ENCODE peak calls at places on chromosome 11, in seven cellular contexts. V, J, M, E, G, I and R are unnamed samples.

GRCh38 chr11:65172600-65172999 is 2.6 kb downstream of the SPDYC start:
- DNase-seq in J (no peak), I (no peak), V (no peak), M (no peak), E (no peak), G (no peak), R (no peak)

GRCh38 chr11:129375731-129376657 is at the start of gene BARX2:
- DNase-seq in M (peak; percentile 92), V (no peak), I (peak; percentile 75), J (no peak), G (no peak), E (peak; percentile 87), R (peak; percentile 82)

GRCh38 chr11:38339835-38340440 is 1741.9 kb upstream of the RAG2 start:
- DNase-seq in J (no peak), E (no peak), I (no peak), M (no peak), V (no peak), G (no peak), R (no peak)

GRCh38 chr11:46948378-46949131 is 12.0 kb downstream of the CSTPP1 start:
- DNase-seq in E (no peak), I (no peak), J (no peak), M (no peak), V (no peak), G (no peak), R (no peak)

GRCh38 chr11:10483174-10483573 is 28.1 kb downstream of the AMPD3 start:
- DNase-seq in V (no peak), I (peak; percentile 9), G (no peak), M (no peak), J (no peak), E (no peak), R (no peak)

GRCh38 chr11:96127596-96127959 is 203.7 kb upstream of the MTMR2 start:
- DNase-seq in M (no peak), G (no peak), J (no peak), V (no peak), E (no peak), I (no peak), R (no peak)

GRCh38 chr11:102920118-102920684 is 35.3 kb downstream of the MMP13 start:
- DNase-seq in G (no peak), I (no peak), V (no peak), M (no peak), J (no peak), E (no peak), R (no peak)

GRCh38 chr11:34755671-34756070 is 134.8 kb downstream of the EHF start:
- DNase-seq in J (no peak), V (no peak), I (no peak), E (no peak), G (no peak), M (no peak), R (no peak)

GRCh38 chr11:67056640-67057409 is at the start of gene RHOD:
- DNase-seq in G (no peak), E (peak; percentile 86), J (peak; percentile 78), V (no peak), I (peak; percentile 71), M (peak; percentile 70), R (peak; percentile 88)

GRCh38 chr11:61919113-61919840 is 1.9 kb upstream of the RAB3IL1 start:
- DNase-seq in J (no peak), E (no peak), M (no peak), G (no peak), V (no peak), I (no peak), R (no peak)

GRCh38 chr11:69076129-69076791 is 27.5 kb downstream of the TPCN2 start:
- DNase-seq in V (no peak), E (no peak), J (no peak), G (no peak), I (no peak), M (no peak), R (no peak)

GRCh38 chr11:85855341-85855656 is at the start of gene CCDC83:
- DNase-seq in I (no peak), G (no peak), J (no peak), E (no peak), V (no peak), M (peak; percentile 81), R (no peak)

GRCh38 chr11:85854212-85854556 is 999 bp upstream of the CCDC83 start:
- DNase-seq in M (no peak), I (no peak), J (no peak), G (no peak), V (no peak), E (no peak), R (no peak)

GRCh38 chr11:85854557-85855340 is 434 bp upstream of the CCDC83 start:
- DNase-seq in E (peak; percentile 96), J (peak; percentile 95), V (peak; percentile 83), I (peak; percentile 97), M (peak; percentile 98), G (peak; percentile 95), R (peak; percentile 96)

DNA sequence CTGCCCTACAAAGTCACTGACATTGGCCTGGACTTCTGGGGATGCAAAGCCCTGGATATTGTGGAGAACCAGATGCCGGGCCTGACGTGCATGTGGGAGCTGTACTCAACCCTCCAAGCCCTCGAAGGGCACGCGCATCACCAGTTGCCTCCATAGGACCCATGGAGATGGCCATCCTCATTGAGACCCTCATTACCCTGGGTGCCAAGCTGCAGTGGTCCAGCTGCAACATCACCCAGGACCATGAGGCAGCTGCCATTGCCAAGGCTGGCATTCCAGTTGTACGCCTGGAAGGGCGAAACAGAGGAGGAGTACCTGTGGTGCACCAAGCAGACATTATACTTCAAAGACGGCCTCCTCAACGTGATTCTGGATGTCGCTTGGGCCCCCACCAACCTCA is 1.9 kb downstream of the CCDC83 start:
- DNase-seq in G (no peak), V (no peak), I (no peak), J (no peak), M (no peak), E (no peak), R (no peak)
- H3K4me1 ChIP-seq in G (no peaks in the 10 kb centered on the region), V (peaks cover 6% of the 10 kb centered on the region), I (no peaks in the 10 kb centered on the region), J (peaks cover 7% of the 10 kb centered on the region), M (peaks cover 3% of the 10 kb centered on the region), E (no peaks in the 10 kb centered on the region), R (peaks cover 8% of the 10 kb centered on the region)

GRCh38 chr11:11844272-11844671 is 2.5 kb downstream of the USP47 start:
- DNase-seq in E (no peak), I (no peak), J (no peak), V (no peak), M (no peak), G (no peak), R (no peak)

GRCh38 chr11:11847082-11847481 is 5.3 kb downstream of the USP47 start:
- DNase-seq in J (no peak), G (no peak), I (no peak), M (no peak), V (no peak), E (no peak), R (no peak)

GRCh38 chr11:11845066-11845465 is 3.3 kb downstream of the USP47 start:
- DNase-seq in I (no peak), V (no peak), M (peak; percentile 56), E (no peak), J (no peak), G (no peak), R (no peak)

GRCh38 chr11:11843642-11844041 is 1.9 kb downstream of the USP47 start:
- DNase-seq in I (no peak), M (no peak), V (no peak), E (no peak), G (no peak), J (no peak), R (no peak)

DNA sequence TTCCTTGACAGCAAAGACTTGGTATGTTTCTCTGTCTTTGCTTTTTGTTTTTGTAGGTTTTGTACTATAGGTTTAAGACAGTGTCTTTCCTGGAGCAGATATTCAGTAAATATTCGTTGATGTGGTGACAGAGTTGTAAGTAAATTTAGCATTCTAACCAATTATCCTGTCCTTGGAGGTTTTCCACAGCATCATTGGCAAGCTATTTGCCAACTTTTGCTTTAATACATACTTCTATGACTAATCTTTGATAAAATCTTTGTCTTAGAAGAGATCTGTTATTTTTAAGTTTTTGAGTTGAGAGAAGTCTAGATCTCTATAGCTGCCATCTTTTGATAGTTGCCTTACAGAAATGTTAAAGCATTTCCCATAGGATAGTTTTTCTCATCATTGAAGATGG is 3.8 kb downstream of the USP47 start:
- DNase-seq in J (no peak), V (no peak), I (no peak), M (no peak), G (no peak), E (no peak), R (no peak)
- H3K27ac ChIP-seq in J (peak overlapping the region; percentile 99), V (no peak overlapping the region), I (no peak overlapping the region), M (no peak overlapping the region), G (no peak overlapping the region), E (no peak overlapping the region), R (no peak overlapping the region)

GRCh38 chr11:73388241-73389133 is 12.3 kb downstream of the RELT start:
- DNase-seq in V (no peak), M (peak; percentile 46), E (no peak), J (no peak), G (peak; percentile 86), I (no peak), R (no peak)
- H3K4me1 ChIP-seq in V (peaks cover 33% of the 10 kb centered on the region), M (no peaks in the 10 kb centered on the region), E (peaks cover 49% of the 10 kb centered on the region), J (no peaks in the 10 kb centered on the region), G (no peaks in the 10 kb centered on the region), I (no peaks in the 10 kb centered on the region), R (peaks cover 40% of the 10 kb centered on the region)

GRCh38 chr11:97772696-97773095 is 1248.1 kb upstream of the CNTN5 start:
- DNase-seq in I (no peak), M (no peak), E (no peak), V (no peak), J (no peak), G (no peak), R (no peak)
- H3K27ac ChIP-seq in I (no peak overlapping the region), M (no peak overlapping the region), E (no peak overlapping the region), V (no peak overlapping the region), J (no peak overlapping the region), G (no peak overlapping the region), R (no peak overlapping the region)

GRCh38 chr11:86037743-86038142 is 31.1 kb downstream of the PICALM start:
- DNase-seq in V (no peak), M (no peak), G (no peak), E (no peak), I (no peak), J (no peak), R (no peak)

GRCh38 chr11:86043765-86044534 is 24.9 kb downstream of the PICALM start:
- DNase-seq in G (no peak), E (no peak), M (no peak), V (no peak), J (no peak), I (no peak), R (no peak)

GRCh38 chr11:86039094-86039493 is 29.8 kb downstream of the PICALM start:
- DNase-seq in J (no peak), E (no peak), V (no peak), M (no peak), I (no peak), G (no peak), R (no peak)

GRCh38 chr11:86041975-86042378 is 26.9 kb downstream of the PICALM start:
- DNase-seq in V (peak; percentile 10), J (peak; percentile 87), E (no peak), I (peak; percentile 62), G (no peak), M (peak; percentile 93), R (no peak)

DNA sequence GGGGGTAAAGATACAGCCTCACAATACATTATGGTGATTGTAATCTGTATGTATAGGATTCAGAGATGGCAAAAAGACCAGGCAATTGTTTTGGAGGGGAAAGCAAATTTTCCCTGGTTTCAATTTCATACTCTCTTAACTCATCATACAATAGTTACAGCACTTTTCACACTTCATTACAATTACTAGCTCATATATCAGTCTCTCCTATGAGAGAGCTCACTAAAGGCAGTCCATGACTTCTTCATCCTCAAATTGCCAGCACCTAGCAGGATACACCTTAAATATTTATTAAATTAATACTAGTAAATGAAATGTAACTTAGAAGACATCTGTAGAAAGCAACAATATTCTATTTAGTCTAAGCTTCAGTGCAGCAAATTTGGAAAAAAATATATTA is 28.0 kb downstream of the PICALM start:
- DNase-seq in G (no peak), E (no peak), I (no peak), J (no peak), V (no peak), M (no peak), R (no peak)
- H3K4me1 ChIP-seq in G (peaks cover 6% of the 10 kb centered on the region), E (peaks cover 5% of the 10 kb centered on the region), I (no peaks in the 10 kb centered on the region), J (peaks cover 57% of the 10 kb centered on the region), V (peaks cover 10% of the 10 kb centered on the region), M (no peaks in the 10 kb centered on the region), R (peaks cover 53% of the 10 kb centered on the region)